ENCODE peak calls at places on chromosomes 12 and 14, in four cellular contexts. T is stimulated activated CD4-positive, alpha-beta T cell treated with anti-CD3 and anti-CD28 coated beads, Interleukin-12 subunit alpha, Interleukin-12 subunit beta, amount 100 ng/mL, for 4 hours; K is ELF-1; Y is glutamatergic neuron. J is an unnamed sample.

GRCh38 chr12:56880416-56881035 is 53.7 kb downstream of the SDR9C7 start:
- DNase-seq in K (no peak), Y (no peak), T (no peak), J (no peak)

GRCh38 chr12:117564885-117565284 is 203.5 kb upstream of the NOS1 start:
- DNase-seq in K (no peak), T (no peak), Y (no peak), J (no peak)

GRCh38 chr12:12626471-12626870 is 14.8 kb downstream of the CREBL2 start:
- DNase-seq in K (no peak), Y (no peak), T (no peak), J (no peak)

GRCh38 chr12:32273712-32274111 is 125.6 kb upstream of the FGD4 start:
- DNase-seq in K (peak; percentile 58), T (peak; percentile 15), Y (peak; percentile 30), J (no peak)

GRCh38 chr12:56785874-56786273 is 22.8 kb downstream of the HSD17B6 start:
- DNase-seq in K (no peak), Y (no peak), T (no peak), J (no peak)

GRCh38 chr14:50594577-50595316 is 34.8 kb downstream of the ATL1 start:
- DNase-seq in Y (no peak), T (no peak), K (peak; percentile 45), J (no peak)

GRCh38 chr14:76770521-76771431 is 9.5 kb downstream of the VASH1 start:
- DNase-seq in Y (no peak), T (no peak), K (peak; percentile 63), J (no peak)

GRCh38 chr12:49987620-49988303 is 15.0 kb downstream of the AQP6 start:
- DNase-seq in T (no peak), K (no peak), Y (peak; percentile 60), J (no peak)

GRCh38 chr14:90721619-90722305 is 94.5 kb downstream of the TTC7B start:
- DNase-seq in T (no peak), Y (no peak), K (no peak), J (no peak)

GRCh38 chr12:122031342-122032216 is 9.9 kb downstream of the BCL7A start:
- DNase-seq in Y (peak; percentile 87), T (peak; percentile 64), K (peak; percentile 82), J (peak; percentile 76)

GRCh38 chr12:92927055-92927435 is 2.0 kb downstream of the EEA1 start:
- DNase-seq in T (peak; percentile 38), K (peak; percentile 39), Y (no peak), J (no peak)

GRCh38 chr12:72017054-72017651 is 78.5 kb downstream of the TPH2 start:
- DNase-seq in T (peak; percentile 47), K (peak; percentile 86), Y (peak; percentile 74), J (peak; percentile 83)

GRCh38 chr12:52203126-52203921 is 11.5 kb upstream of the KRT80 start:
- DNase-seq in Y (peak; percentile 16), K (peak; percentile 55), T (no peak), J (no peak)

GRCh38 chr12:99752740-99753139 is 105.2 kb downstream of the GARIN6 start:
- DNase-seq in T (no peak), Y (no peak), K (no peak), J (no peak)

GRCh38 chr14:76962303-76962660 is 66.2 kb downstream of the IRF2BPL start:
- DNase-seq in K (no peak), T (no peak), Y (no peak), J (no peak)

GRCh38 chr14:98953544-98954346 is 318.3 kb downstream of the BCL11B start:
- DNase-seq in K (no peak), T (no peak), Y (no peak), J (peak; percentile 45)

GRCh38 chr14:54867011-54867410 is 35.6 kb downstream of the GCH1 start:
- DNase-seq in Y (no peak), K (no peak), T (no peak), J (no peak)

GRCh38 chr12:124428136-124428791 is 133.4 kb downstream of the RFLNA start:
- DNase-seq in Y (peak; percentile 79), K (no peak), T (no peak), J (no peak)

GRCh38 chr12:25023808-25024207 is 74.9 kb upstream of the BCAT1 start:
- DNase-seq in Y (no peak), T (no peak), K (no peak), J (no peak)

GRCh38 chr12:4700621-4701026 is 19.6 kb upstream of the GALNT8 start:
- DNase-seq in Y (no peak), K (peak; percentile 23), T (no peak), J (no peak)

GRCh38 chr12:67927815-67928214 is 61.4 kb upstream of the IFNG-AS1 start:
- DNase-seq in Y (no peak), K (no peak), T (no peak), J (no peak)

GRCh38 chr14:60977848-60978247 is 3.0 kb downstream of the TRMT5 start:
- DNase-seq in T (no peak), Y (no peak), K (no peak), J (no peak)

GRCh38 chr12:131825146-131825892 is 2.9 kb upstream of the MMP17 start:
- DNase-seq in Y (no peak), K (no peak), T (no peak), J (no peak)

GRCh38 chr14:34093878-34094277 is 143.0 kb upstream of the EGLN3 start:
- DNase-seq in K (no peak), Y (no peak), T (no peak), J (no peak)

GRCh38 chr12:81450920-81451739 is 308.0 kb downstream of the PPFIA2 start:
- DNase-seq in Y (peak; percentile 42), K (peak; percentile 61), T (no peak), J (no peak)

GRCh38 chr14:105487449-105487985 is 831 bp downstream of the CRIP1 start:
- DNase-seq in T (peak; percentile 44), Y (no peak), K (peak; percentile 37), J (peak; percentile 38)

GRCh38 chr12:65670775-65671174 is 153.5 kb upstream of the HMGA2 start:
- DNase-seq in Y (no peak), K (no peak), T (no peak), J (no peak)

GRCh38 chr12:28893365-28893764 is 255.7 kb upstream of the FAR2 start:
- DNase-seq in Y (no peak), T (no peak), K (no peak), J (no peak)

GRCh38 chr14:103216857-103217256 is 93.6 kb downstream of the TNFAIP2 start:
- DNase-seq in K (no peak), T (no peak), Y (no peak), J (no peak)